ENCODE peak calls at places on chromosomes 6 and 20, in four cellular contexts. Y is body of pancreas, A is HCT116, P is right lobe of liver. S is an unnamed sample. For H3K4me1, the result is how much of the 10 kb centered on the place peaks cover.

GRCh38 chr20:36865076-36865860 is 10.7 kb upstream of the TLDC2 start:
- ATAC-seq in Y (no peak), A (no peak), P (no peak), S (no peak)

GRCh38 chr6:66687611-66688140 is 980.6 kb upstream of the EYS start:
- ATAC-seq in Y (no peak), A (no peak), P (no peak), S (no peak)

GRCh38 chr6:33936911-33937310 is 133.1 kb upstream of the MLN start:
- ATAC-seq in Y (no peak), A (no peak), P (no peak), S (no peak)

GRCh38 chr20:53040678-53041674 is 68.8 kb downstream of the TSHZ2 start:
- ATAC-seq in Y (peak), A (no peak), P (no peak), S (peak)

GRCh38 chr6:39344821-39345280 is 22.3 kb upstream of the KCNK16 start:
- ATAC-seq in Y (no peak), A (peak), P (no peak), S (no peak)

GRCh38 chr20:23180451-23180921 is 94.4 kb upstream of the CD93 start:
- ATAC-seq in Y (no peak), A (no peak), P (peak), S (peak)

GRCh38 chr20:17939622-17940446 is 28.8 kb downstream of the SNX5 start:
- ATAC-seq in Y (no peak), A (peak), P (peak), S (no peak)

GRCh38 chr6:63882208-63882607 is 246.6 kb downstream of the PHF3 start:
- ATAC-seq in Y (no peak), A (peak), P (no peak), S (no peak)

GRCh38 chr6:57267586-57268293 is 45.6 kb upstream of the RAB23 start:
- ATAC-seq in Y (no peak), A (peak), P (peak), S (peak)

GRCh38 chr6:24990227-24990843 is 54.6 kb upstream of the RIPOR2 start:
- ATAC-seq in Y (no peak), A (no peak), P (no peak), S (no peak)

GRCh38 chr6:162017551-162017950 is 710.0 kb downstream of the PRKN start:
- ATAC-seq in Y (no peak), A (no peak), P (no peak), S (no peak)

GRCh38 chr6:162014069-162014811 is 713.3 kb downstream of the PRKN start:
- ATAC-seq in Y (no peak), A (no peak), P (no peak), S (no peak)

GRCh38 chr6:162019311-162019710 is 708.3 kb downstream of the PRKN start:
- ATAC-seq in Y (no peak), A (no peak), P (no peak), S (no peak)
- TF ChIP-seq POLR2A in Y (no peak), A (no peak), P (no peak), S (no peak)

GRCh38 chr6:69729870-69730449 is 66.8 kb downstream of the LMBRD1 start:
- ATAC-seq in Y (no peak), A (no peak), P (no peak), S (no peak)
- H3K4me1 ChIP-seq in Y (under half), A (under half), P (under half), S (under half)

DNA sequence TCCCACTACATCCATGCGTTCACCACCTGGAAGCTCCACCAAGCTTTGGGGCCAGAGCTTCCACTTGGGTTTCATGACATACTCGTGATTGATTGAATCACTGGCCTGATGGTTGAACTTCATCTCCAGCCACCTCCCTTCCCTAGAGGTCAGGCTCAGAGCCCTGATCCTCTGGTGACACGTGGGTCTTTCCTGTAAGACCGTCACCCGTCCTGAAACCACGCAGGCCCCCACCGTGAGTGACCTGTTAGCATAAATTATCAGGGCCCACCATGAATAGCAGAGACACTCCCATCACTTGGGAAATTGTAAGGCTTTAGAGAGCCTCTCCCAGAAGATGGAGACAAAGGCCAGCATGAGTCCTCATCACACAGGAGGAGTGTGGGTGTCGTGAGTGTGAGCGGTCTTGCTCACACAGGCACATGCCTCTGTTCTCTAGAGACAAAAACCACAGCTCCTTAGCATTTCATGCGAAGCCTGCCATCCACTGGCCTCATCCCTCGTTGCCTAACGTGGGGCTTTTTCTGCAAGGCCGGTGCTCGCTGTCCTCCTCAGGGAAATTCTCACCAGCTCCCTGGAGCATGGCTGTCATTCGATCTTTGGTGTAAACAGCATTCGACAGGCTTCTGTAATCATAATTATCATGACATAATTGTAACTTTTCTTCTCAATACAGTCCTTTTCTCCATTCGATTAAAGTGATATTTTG is 65.1 kb upstream of the DUSP22 start:
- ATAC-seq in Y (peak), A (no peak), P (no peak), S (no peak)
- TF ChIP-seq POLR2A in Y (no peak), A (no peak), P (no peak), S (no peak)

DNA sequence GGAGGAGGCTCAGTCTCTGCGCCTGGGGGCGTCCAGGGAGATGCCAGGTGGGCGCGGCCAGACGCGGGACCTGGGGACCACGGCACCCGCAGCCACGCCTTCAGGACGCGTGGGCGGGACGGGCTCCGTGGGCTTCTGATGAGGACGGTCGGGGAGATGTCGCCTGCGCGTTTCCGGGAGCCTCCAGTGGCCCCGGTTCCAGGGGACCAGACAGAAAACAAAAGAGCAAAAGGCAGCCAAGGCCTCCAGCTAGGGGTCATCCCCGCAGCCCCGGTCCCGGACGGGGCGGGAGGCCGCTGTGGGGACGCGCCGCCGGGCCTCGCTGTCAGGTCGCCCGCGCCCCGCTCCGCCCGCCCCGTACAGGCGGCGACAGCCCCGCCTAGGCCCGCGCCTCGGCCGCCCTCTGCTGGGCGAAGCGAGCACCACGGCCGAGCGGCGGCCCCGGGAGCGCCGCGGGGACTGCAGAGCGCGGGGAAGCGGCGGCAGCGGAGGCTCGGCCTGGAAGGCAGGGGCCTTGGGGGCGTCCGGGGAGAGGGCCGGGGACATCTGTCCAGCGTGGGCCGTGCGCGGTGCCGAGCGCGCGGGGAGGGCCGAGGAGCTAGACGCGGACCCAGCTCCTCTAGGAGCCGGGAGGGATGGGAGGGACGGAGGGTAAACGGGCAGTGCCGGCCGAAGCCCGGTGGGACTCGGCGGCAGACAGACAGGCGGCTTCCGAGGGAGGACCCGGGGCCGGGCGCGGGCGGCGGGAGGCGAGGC is 48.7 kb downstream of the TMEM242 start:
- ATAC-seq in Y (peak), A (peak), P (peak), S (peak)
- H3K4me1 ChIP-seq in Y (under half), A (under half), P (under half), S (under half)

DNA sequence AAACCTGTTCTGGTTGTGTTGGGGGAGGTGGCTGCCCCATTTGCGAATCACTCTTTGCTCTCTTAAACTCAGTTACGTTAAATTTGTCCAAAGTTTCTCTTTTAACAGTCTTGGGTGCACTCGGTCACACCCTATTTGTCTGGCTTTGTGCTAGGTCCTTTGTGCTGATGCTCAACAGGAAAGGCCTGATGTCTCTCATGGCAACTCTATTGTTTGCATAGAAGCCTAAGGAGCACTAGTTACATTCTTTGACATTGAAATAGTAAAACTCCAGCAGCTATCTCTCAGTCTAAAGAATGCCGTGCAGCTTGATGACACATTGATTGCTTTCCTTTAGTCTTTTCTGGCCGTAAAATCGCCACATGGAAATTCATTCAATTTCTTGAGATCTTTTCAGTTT is 105.2 kb downstream of the TRMT11 start:
- ATAC-seq in Y (no peak), A (no peak), P (no peak), S (no peak)
- TF ChIP-seq POLR2A in Y (no peak), A (no peak), P (no peak), S (no peak)

DNA sequence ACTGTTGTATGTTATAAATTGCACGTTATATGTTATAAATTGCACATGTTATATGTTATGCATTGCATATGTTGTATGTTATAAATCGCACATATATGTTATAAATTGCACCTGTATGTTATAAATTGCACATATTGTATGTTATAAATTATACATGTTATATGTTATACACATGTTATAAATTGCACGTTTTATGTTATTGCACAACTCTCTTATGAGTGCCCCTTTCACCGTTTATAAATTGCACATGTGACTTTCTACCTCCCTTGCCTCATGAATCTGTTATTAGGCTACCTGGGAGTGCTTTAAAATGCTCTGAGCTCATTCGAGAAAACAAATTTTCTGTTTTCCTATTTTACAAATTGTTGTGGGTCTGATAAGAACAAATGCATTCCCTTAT is 84.1 kb downstream of the RNF182 start:
- ATAC-seq in Y (no peak), A (no peak), P (no peak), S (no peak)
- H3K4me1 ChIP-seq in Y (under half), A (under half), P (under half), S (under half)

DNA sequence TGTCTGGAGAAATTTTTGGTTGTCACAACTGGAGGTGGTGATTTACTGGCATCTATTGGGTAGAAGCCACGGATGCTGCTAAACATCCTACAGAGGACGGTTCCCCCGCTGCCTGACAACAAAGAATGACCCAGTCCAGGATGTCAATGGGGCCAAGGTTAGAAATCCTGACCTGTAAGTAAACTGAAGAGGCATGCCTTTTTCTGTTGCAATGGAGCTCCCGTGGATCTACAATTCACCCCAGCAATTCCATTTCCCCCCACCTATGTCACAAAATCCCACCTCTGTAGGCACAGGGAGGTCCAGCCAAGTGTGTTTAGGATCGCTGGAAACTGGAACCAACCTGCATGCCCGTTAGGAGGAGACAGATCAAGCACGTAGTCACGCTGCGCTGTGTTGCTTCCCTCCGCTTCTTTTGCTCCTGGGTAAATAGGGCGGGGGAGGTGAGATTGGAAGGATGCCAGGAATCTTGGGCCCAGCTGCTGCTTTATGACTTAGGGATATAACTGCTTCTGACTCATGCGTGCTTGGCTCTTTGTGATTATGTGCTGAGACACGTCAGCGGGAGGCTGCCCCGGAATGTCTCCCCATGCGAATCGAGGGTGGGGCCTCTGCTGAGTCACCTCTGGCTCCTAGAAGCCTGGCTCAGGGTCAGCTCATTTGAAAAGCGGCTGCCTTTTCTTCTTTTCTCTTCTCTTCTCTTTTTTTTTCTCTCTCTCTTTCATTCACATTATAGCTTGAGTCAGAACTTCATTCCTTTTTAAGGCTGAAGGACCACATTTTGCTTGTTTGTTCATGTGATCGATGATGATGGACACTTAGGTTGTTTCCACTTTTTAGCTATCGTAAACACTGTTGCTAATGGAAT is 12.4 kb upstream of the PEDS1 start:
- ATAC-seq in Y (peak), A (peak), P (peak), S (peak)
- TF ChIP-seq POLR2A in Y (no peak), A (peak), P (peak), S (no peak)

GRCh38 chr20:14956026-14956425 is 618.6 kb upstream of the FLRT3 start:
- ATAC-seq in Y (no peak), A (no peak), P (peak), S (no peak)

GRCh38 chr20:14956538-14956937 is 619.1 kb upstream of the FLRT3 start:
- ATAC-seq in Y (no peak), A (no peak), P (no peak), S (no peak)

GRCh38 chr20:14957416-14957815 is 620.0 kb upstream of the FLRT3 start:
- ATAC-seq in Y (no peak), A (no peak), P (no peak), S (no peak)

GRCh38 chr20:14953736-14954135 is 616.3 kb upstream of the FLRT3 start:
- ATAC-seq in Y (no peak), A (no peak), P (no peak), S (no peak)

GRCh38 chr20:14955396-14955795 is 618.0 kb upstream of the FLRT3 start:
- ATAC-seq in Y (no peak), A (no peak), P (no peak), S (no peak)
- H3K4me1 ChIP-seq in Y (under half), A (under half), P (under half), S (under half)

DNA sequence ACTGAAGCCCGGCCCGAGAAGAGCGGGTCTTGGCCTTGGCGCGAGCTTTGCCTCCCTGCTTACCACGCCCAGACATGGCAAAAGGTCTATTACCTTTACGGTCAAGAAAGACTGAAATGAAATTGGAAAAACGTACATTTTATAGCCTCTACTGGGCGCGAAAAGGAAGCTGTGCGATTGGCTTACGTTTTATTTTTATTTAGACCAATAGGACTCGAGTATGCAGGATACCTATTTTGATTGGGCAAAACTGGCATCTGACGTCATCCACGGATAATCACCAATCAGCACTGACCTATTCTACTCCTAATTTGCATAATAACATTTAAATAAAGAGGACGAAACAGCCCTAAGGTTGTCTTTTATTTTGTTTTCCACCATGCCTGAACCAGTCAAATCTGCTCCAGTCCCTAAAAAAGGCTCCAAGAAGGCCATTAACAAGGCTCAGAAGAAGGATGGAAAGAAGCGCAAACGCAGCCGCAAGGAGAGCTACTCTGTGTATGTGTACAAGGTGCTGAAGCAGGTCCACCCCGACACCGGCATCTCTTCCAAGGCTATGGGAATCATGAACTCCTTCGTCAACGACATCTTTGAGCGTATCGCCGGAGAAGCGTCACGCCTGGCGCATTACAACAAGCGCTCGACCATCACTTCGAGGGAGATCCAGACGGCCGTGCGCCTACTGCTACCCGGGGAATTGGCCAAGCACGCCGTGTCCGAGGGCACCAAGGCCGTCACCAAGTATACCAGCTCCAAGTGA is 97.4 kb downstream of the OR2B2 start:
- ATAC-seq in Y (peak), A (peak), P (peak), S (peak)
- TF ChIP-seq POLR2A in Y (peak), A (peak), P (peak), S (no peak)

GRCh38 chr20:34045294-34045693 is 51.6 kb downstream of the RALY start:
- ATAC-seq in Y (no peak), A (no peak), P (peak), S (peak)
- H3K4me1 ChIP-seq in Y (under half), A (under half), P (under half), S (under half)